ENCODE peak calls at places on chromosomes 16 and 17, in six cellular contexts. One of them, this sample, is unnamed. For H3K27me3 and H3K36me3, the result is how much of the 10 kb centered on the place peaks cover.

GRCh38 chr17:75555679-75556153 is 30.2 kb downstream of the LLGL2 start:
- ATAC-seq in HCT116: no peak
- ATAC-seq in Panc1: no peak
- ATAC-seq in K562: no peak
- ATAC-seq in GM23338: no peak
- ATAC-seq in upper lobe of left lung: no peak
- ATAC-seq in this sample: no peak

GRCh38 chr17:42251115-42251514 is 25.1 kb downstream of the STAT5B start:
- ATAC-seq in upper lobe of left lung: no peak
- ATAC-seq in GM23338: peak
- ATAC-seq in K562: peak
- ATAC-seq in Panc1: no peak
- ATAC-seq in HCT116: peak
- ATAC-seq in this sample: no peak

GRCh38 chr17:15742921-15743320 is 10.8 kb downstream of the TBC1D26 start:
- ATAC-seq in GM23338: no peak
- ATAC-seq in Panc1: no peak
- ATAC-seq in K562: no peak
- ATAC-seq in upper lobe of left lung: no peak
- ATAC-seq in HCT116: no peak
- ATAC-seq in this sample: no peak

GRCh38 chr16:69100046-69100765 is 5.2 kb upstream of the HAS3 start:
- ATAC-seq in K562: no peak
- ATAC-seq in GM23338: peak
- ATAC-seq in HCT116: no peak
- ATAC-seq in upper lobe of left lung: peak
- ATAC-seq in Panc1: no peak
- ATAC-seq in this sample: no peak

GRCh38 chr17:35716897-35717839 is 14.3 kb upstream of the RASL10B start:
- ATAC-seq in GM23338: no peak
- ATAC-seq in K562: no peak
- ATAC-seq in HCT116: no peak
- ATAC-seq in upper lobe of left lung: peak
- ATAC-seq in Panc1: peak
- ATAC-seq in this sample: peak

GRCh38 chr16:28898266-28898665 is 20.0 kb downstream of the ATP2A1 start:
- ATAC-seq in GM23338: no peak
- ATAC-seq in HCT116: peak
- ATAC-seq in Panc1: no peak
- ATAC-seq in K562: no peak
- ATAC-seq in upper lobe of left lung: no peak
- ATAC-seq in this sample: no peak

GRCh38 chr17:55478971-55479370 is 32.3 kb downstream of the SMIM36 start:
- ATAC-seq in upper lobe of left lung: no peak
- ATAC-seq in K562: no peak
- ATAC-seq in Panc1: no peak
- ATAC-seq in HCT116: no peak
- ATAC-seq in GM23338: no peak
- ATAC-seq in this sample: no peak

GRCh38 chr17:10135539-10136257 is 62.7 kb downstream of the GAS7 start:
- ATAC-seq in HCT116: no peak
- ATAC-seq in GM23338: no peak
- ATAC-seq in K562: no peak
- ATAC-seq in Panc1: no peak
- ATAC-seq in upper lobe of left lung: peak
- ATAC-seq in this sample: peak

GRCh38 chr16:85754403-85754802 is 3.5 kb upstream of the C16orf74 start:
- ATAC-seq in HCT116: no peak
- ATAC-seq in K562: no peak
- ATAC-seq in upper lobe of left lung: no peak
- ATAC-seq in GM23338: no peak
- ATAC-seq in Panc1: no peak
- ATAC-seq in this sample: no peak

GRCh38 chr17:7572588-7573323 is 6.7 kb upstream of the CD68 start:
- ATAC-seq in K562: peak
- ATAC-seq in GM23338: no peak
- ATAC-seq in Panc1: peak
- ATAC-seq in upper lobe of left lung: peak
- ATAC-seq in HCT116: peak
- ATAC-seq in this sample: peak

GRCh38 chr17:39196191-39196819 is 1.2 kb downstream of the CACNB1 start:
- ATAC-seq in GM23338: no peak
- ATAC-seq in K562: no peak
- ATAC-seq in HCT116: no peak
- ATAC-seq in Panc1: no peak
- ATAC-seq in upper lobe of left lung: no peak
- ATAC-seq in this sample: no peak

GRCh38 chr16:1688807-1689560 is 10.9 kb downstream of the JPT2 start:
- ATAC-seq in K562: no peak
- ATAC-seq in GM23338: no peak
- ATAC-seq in HCT116: peak
- ATAC-seq in Panc1: peak
- ATAC-seq in upper lobe of left lung: no peak
- ATAC-seq in this sample: no peak

GRCh38 chr16:986411-986810 is 4.8 kb downstream of the SOX8 start:
- ATAC-seq in upper lobe of left lung: no peak
- ATAC-seq in GM23338: no peak
- ATAC-seq in K562: no peak
- ATAC-seq in HCT116: peak
- ATAC-seq in Panc1: no peak
- ATAC-seq in this sample: no peak

GRCh38 chr17:49217651-49218413 is 7.3 kb downstream of the ABI3 start:
- ATAC-seq in upper lobe of left lung: peak
- ATAC-seq in GM23338: no peak
- ATAC-seq in K562: no peak
- ATAC-seq in HCT116: no peak
- ATAC-seq in Panc1: no peak
- ATAC-seq in this sample: peak

GRCh38 chr17:17356149-17356930 is 53.2 kb downstream of the NT5M start:
- ATAC-seq in HCT116: peak
- ATAC-seq in GM23338: peak
- ATAC-seq in upper lobe of left lung: peak
- ATAC-seq in K562: peak
- ATAC-seq in Panc1: peak
- ATAC-seq in this sample: peak

GRCh38 chr17:50737118-50737698 is 17.8 kb downstream of the LUC7L3 start:
- ATAC-seq in HCT116: no peak
- ATAC-seq in Panc1: no peak
- ATAC-seq in upper lobe of left lung: no peak
- ATAC-seq in K562: no peak
- ATAC-seq in GM23338: no peak
- ATAC-seq in this sample: no peak

GRCh38 chr16:19853973-19854876 is 30.4 kb downstream of the GPRC5B start:
- ATAC-seq in GM23338: peak
- ATAC-seq in Panc1: no peak
- ATAC-seq in K562: no peak
- ATAC-seq in upper lobe of left lung: no peak
- ATAC-seq in HCT116: no peak
- ATAC-seq in this sample: no peak

GRCh38 chr16:68909099-68909733 is 65.9 kb downstream of the TANGO6 start:
- ATAC-seq in upper lobe of left lung: no peak
- ATAC-seq in Panc1: no peak
- ATAC-seq in GM23338: no peak
- ATAC-seq in HCT116: no peak
- ATAC-seq in K562: no peak
- ATAC-seq in this sample: no peak

GRCh38 chr17:28472871-28473497 is 460 bp upstream of the SLC13A2 start:
- ATAC-seq in K562: no peak
- ATAC-seq in HCT116: no peak
- ATAC-seq in GM23338: no peak
- ATAC-seq in upper lobe of left lung: no peak
- ATAC-seq in Panc1: no peak
- ATAC-seq in this sample: no peak

GRCh38 chr17:41773190-41773588 is 13.3 kb downstream of the JUP start:
- ATAC-seq in Panc1: peak
- ATAC-seq in K562: no peak
- ATAC-seq in upper lobe of left lung: peak
- ATAC-seq in GM23338: peak
- ATAC-seq in HCT116: peak
- ATAC-seq in this sample: peak

GRCh38 chr17:43438626-43439529 is 40.1 kb downstream of the ARL4D start:
- ATAC-seq in Panc1: no peak
- ATAC-seq in K562: no peak
- ATAC-seq in GM23338: peak
- ATAC-seq in HCT116: no peak
- ATAC-seq in upper lobe of left lung: no peak
- ATAC-seq in this sample: peak
- H3K27me3 ChIP-seq in Panc1: under half
- H3K27me3 ChIP-seq in K562: under half
- H3K27me3 ChIP-seq in GM23338: under half
- H3K27me3 ChIP-seq in HCT116: under half
- H3K27me3 ChIP-seq in upper lobe of left lung: under half
- H3K27me3 ChIP-seq in this sample: under half

DNA sequence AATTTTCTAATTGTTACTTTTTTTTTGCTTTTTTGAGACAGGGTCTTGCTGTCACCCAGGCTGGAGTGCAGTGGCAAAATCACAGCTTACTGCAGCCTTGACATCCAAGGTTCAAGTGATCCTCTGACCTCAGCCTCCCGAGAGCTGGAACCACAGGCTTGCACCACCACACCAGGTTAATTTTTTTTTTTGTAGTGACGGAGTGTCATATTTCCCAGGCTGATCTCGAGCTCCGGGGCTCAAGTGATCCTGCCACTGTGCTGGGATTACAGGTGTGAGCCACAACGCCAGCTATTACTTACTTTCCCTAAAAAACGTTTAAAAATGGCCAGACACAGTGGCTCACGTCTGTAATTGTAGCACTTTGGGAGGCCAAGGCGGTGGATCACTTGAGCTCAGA is 6.6 kb downstream of the NPLOC4 start:
- ATAC-seq in upper lobe of left lung: no peak
- ATAC-seq in Panc1: no peak
- ATAC-seq in GM23338: no peak
- ATAC-seq in K562: no peak
- ATAC-seq in HCT116: no peak
- ATAC-seq in this sample: no peak
- H3K36me3 ChIP-seq in upper lobe of left lung: under half
- H3K36me3 ChIP-seq in Panc1: under half
- H3K36me3 ChIP-seq in GM23338: half or more
- H3K36me3 ChIP-seq in K562: half or more
- H3K36me3 ChIP-seq in HCT116: under half
- H3K36me3 ChIP-seq in this sample: under half

DNA sequence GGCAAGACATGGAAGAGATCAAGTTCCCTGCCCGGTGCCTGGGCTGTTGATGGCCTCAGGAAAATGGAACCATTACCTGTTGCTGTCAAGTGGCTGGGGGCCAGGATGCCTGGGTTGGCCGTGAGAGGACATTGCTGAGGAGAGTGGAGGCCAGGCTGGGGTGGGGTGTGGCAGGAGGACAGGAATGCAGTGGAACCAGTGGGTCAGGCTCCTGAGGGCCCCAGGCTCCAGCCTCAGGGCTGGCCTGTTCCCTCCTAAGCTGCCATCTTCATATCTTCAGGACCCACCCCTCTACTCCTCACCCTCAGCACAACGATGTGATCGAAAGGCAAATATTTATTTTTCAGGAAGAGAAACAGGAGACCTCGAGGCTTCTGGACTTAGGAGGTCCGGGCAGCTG is 8.5 kb upstream of the YPEL3 start:
- ATAC-seq in Panc1: no peak
- ATAC-seq in upper lobe of left lung: peak
- ATAC-seq in GM23338: no peak
- ATAC-seq in HCT116: peak
- ATAC-seq in K562: no peak
- ATAC-seq in this sample: no peak
- TF ChIP-seq POLR2AphosphoS5 in Panc1: no peak
- TF ChIP-seq POLR2AphosphoS5 in upper lobe of left lung: peak
- TF ChIP-seq POLR2AphosphoS5 in GM23338: no peak
- TF ChIP-seq POLR2AphosphoS5 in HCT116: no peak
- TF ChIP-seq POLR2AphosphoS5 in K562: no peak
- TF ChIP-seq POLR2AphosphoS5 in this sample: no peak

DNA sequence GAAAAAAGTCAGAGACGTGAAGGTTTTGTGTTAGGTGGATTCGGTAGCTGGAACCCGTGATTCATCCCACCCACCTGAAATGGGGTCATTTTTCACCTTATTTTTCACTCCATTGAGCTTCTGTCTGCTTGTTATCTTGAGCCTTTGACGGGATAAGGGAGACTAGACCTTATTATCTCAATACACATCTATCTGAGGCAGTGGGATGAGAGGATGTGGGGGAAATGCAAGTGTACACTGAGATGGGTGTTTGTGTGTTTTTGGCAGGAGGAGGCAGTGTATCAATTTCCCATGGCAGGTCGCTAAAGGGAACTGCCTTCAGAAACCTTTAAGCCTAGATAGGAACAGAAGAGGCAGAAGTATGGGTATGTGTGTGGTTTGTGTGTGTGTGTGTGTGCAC is 6.2 kb upstream of the NOG start:
- ATAC-seq in HCT116: no peak
- ATAC-seq in upper lobe of left lung: no peak
- ATAC-seq in GM23338: no peak
- ATAC-seq in K562: no peak
- ATAC-seq in Panc1: no peak
- ATAC-seq in this sample: no peak
- H3K27me3 ChIP-seq in HCT116: under half
- H3K27me3 ChIP-seq in upper lobe of left lung: under half
- H3K27me3 ChIP-seq in GM23338: under half
- H3K27me3 ChIP-seq in K562: under half
- H3K27me3 ChIP-seq in Panc1: under half
- H3K27me3 ChIP-seq in this sample: half or more

DNA sequence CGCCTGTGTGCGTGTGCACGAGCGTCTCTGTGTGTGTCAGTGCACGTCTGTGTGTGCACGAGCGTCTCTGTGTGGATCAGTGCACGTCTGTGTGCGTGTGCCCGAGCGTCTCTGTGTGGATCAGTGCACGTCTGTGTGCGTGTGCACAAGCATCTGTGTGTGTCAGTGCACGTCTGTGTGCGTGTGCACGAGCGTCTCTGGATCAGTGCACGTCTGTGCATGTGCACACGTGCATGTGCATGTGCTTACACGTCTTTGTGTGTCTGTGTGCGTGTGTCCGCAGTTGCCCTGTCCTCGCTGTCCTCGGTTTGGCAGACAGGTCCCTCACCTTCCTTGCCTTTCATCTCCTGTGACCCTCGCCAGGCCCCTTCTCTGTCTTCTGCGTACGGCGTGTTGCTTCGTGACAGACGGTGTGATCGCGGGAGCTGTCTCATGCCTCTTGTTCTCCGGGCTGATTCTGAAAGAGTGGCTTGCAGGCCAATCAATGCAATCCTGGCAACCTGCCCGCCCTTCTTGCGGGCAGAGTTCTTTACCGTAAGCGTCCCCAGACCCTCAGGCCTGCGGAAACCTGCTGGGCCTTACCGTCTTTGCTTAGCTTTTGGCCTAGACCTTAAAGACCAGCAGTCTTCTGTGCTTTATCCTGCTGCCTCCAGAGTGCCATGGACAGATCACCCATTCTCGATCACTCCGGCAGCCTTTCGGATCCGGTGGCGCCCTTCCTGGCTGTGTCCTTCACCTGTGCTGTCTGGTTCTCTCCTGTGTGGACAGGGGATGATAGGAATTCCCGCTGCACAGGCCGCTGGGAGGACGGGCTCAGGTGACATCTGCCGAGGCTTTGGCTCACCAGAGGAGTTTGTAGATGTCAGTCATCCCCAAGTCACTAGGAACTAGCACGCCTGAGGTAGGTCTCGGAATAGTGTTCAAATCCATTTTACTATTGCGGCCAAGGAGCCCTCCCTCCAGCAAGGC is 18.5 kb downstream of the MLYCD start:
- ATAC-seq in GM23338: no peak
- ATAC-seq in Panc1: no peak
- ATAC-seq in K562: no peak
- ATAC-seq in HCT116: no peak
- ATAC-seq in upper lobe of left lung: no peak
- ATAC-seq in this sample: no peak
- H3K36me3 ChIP-seq in GM23338: under half
- H3K36me3 ChIP-seq in Panc1: under half
- H3K36me3 ChIP-seq in K562: under half
- H3K36me3 ChIP-seq in HCT116: under half
- H3K36me3 ChIP-seq in upper lobe of left lung: half or more
- H3K36me3 ChIP-seq in this sample: half or more